ENCODE peak calls at places on chromosomes 2 and 18, in four cellular contexts. One of them, this sample, is unnamed.

GRCh38 chr2:37377187-37377532 is 32.7 kb downstream of the QPCT start:
- DNase-seq in RWPE1: no peak
- DNase-seq in K562: no peak
- DNase-seq in choroid plexus epithelial cell: no peak
- DNase-seq in this sample: no peak

GRCh38 chr2:28613616-28614501 is 118.0 kb downstream of the PLB1 start:
- DNase-seq in choroid plexus epithelial cell: peak; percentile 99
- DNase-seq in RWPE1: peak; percentile 95
- DNase-seq in K562: no peak
- DNase-seq in this sample: peak; percentile 85

GRCh38 chr18:22110482-22110924 is 58.9 kb upstream of the GATA6 start:
- DNase-seq in choroid plexus epithelial cell: no peak
- DNase-seq in K562: peak; percentile 88
- DNase-seq in RWPE1: no peak
- DNase-seq in this sample: no peak

GRCh38 chr18:79848294-79848578 is 50.5 kb downstream of the KCNG2 start:
- DNase-seq in K562: no peak
- DNase-seq in choroid plexus epithelial cell: no peak
- DNase-seq in RWPE1: no peak
- DNase-seq in this sample: no peak

GRCh38 chr2:133504566-133505505 is 63.4 kb downstream of the NCKAP5 start:
- DNase-seq in K562: no peak
- DNase-seq in choroid plexus epithelial cell: peak; percentile 69
- DNase-seq in RWPE1: peak; percentile 14
- DNase-seq in this sample: peak; percentile 72

GRCh38 chr2:197851451-197851850 is 47.1 kb downstream of the PLCL1 start:
- DNase-seq in K562: peak; percentile 72
- DNase-seq in RWPE1: no peak
- DNase-seq in choroid plexus epithelial cell: peak; percentile 7
- DNase-seq in this sample: no peak

GRCh38 chr2:177670791-177671528 is 278.4 kb downstream of the AGPS start:
- DNase-seq in RWPE1: no peak
- DNase-seq in K562: no peak
- DNase-seq in choroid plexus epithelial cell: no peak
- DNase-seq in this sample: no peak

GRCh38 chr2:8984152-8984551 is 19.3 kb downstream of the MBOAT2 start:
- DNase-seq in RWPE1: no peak
- DNase-seq in K562: peak; percentile 22
- DNase-seq in choroid plexus epithelial cell: peak; percentile 66
- DNase-seq in this sample: no peak

GRCh38 chr18:70459251-70459650 is 170.4 kb downstream of the SOCS6 start:
- DNase-seq in RWPE1: no peak
- DNase-seq in choroid plexus epithelial cell: no peak
- DNase-seq in K562: no peak
- DNase-seq in this sample: no peak

GRCh38 chr2:209942936-209943605 is 59.4 kb upstream of the RPE start:
- DNase-seq in K562: no peak
- DNase-seq in choroid plexus epithelial cell: peak; percentile 23
- DNase-seq in RWPE1: no peak
- DNase-seq in this sample: no peak

GRCh38 chr2:40372278-40372580 is 79.7 kb downstream of the SLC8A1 start:
- DNase-seq in RWPE1: no peak
- DNase-seq in choroid plexus epithelial cell: no peak
- DNase-seq in K562: no peak
- DNase-seq in this sample: no peak

GRCh38 chr2:42918671-42919335 is 126.4 kb upstream of the HAAO start:
- DNase-seq in RWPE1: no peak
- DNase-seq in K562: no peak
- DNase-seq in choroid plexus epithelial cell: no peak
- DNase-seq in this sample: no peak

GRCh38 chr2:29309090-29310054 is 194.2 kb downstream of the CLIP4 start:
- DNase-seq in choroid plexus epithelial cell: peak; percentile 82
- DNase-seq in K562: peak; percentile 68
- DNase-seq in RWPE1: peak; percentile 59
- DNase-seq in this sample: peak; percentile 72

GRCh38 chr18:58541137-58541788 is 87.6 kb downstream of the ALPK2 start:
- DNase-seq in K562: peak; percentile 20
- DNase-seq in RWPE1: no peak
- DNase-seq in choroid plexus epithelial cell: peak; percentile 65
- DNase-seq in this sample: peak; percentile 49

GRCh38 chr2:191041418-191042161 is 27.6 kb upstream of the STAT1 start:
- DNase-seq in K562: peak; percentile 57
- DNase-seq in RWPE1: peak; percentile 65
- DNase-seq in choroid plexus epithelial cell: peak; percentile 67
- DNase-seq in this sample: peak; percentile 38

GRCh38 chr2:154507186-154507585 is 191.3 kb upstream of the KCNJ3 start:
- DNase-seq in K562: no peak
- DNase-seq in RWPE1: no peak
- DNase-seq in choroid plexus epithelial cell: no peak
- DNase-seq in this sample: no peak

GRCh38 chr18:73283788-73284187 is 416.0 kb upstream of the NETO1 start:
- DNase-seq in RWPE1: no peak
- DNase-seq in K562: no peak
- DNase-seq in choroid plexus epithelial cell: peak; percentile 70
- DNase-seq in this sample: no peak

GRCh38 chr2:150204449-150204848 is 283.0 kb downstream of the RND3 start:
- DNase-seq in RWPE1: no peak
- DNase-seq in K562: no peak
- DNase-seq in choroid plexus epithelial cell: peak; percentile 88
- DNase-seq in this sample: no peak

GRCh38 chr2:20579866-20580265 is 71.0 kb downstream of the HS1BP3 start:
- DNase-seq in RWPE1: no peak
- DNase-seq in choroid plexus epithelial cell: no peak
- DNase-seq in K562: no peak
- DNase-seq in this sample: peak; percentile 48

GRCh38 chr2:55949613-55950012 is 26.0 kb upstream of the EFEMP1 start:
- DNase-seq in K562: no peak
- DNase-seq in RWPE1: no peak
- DNase-seq in choroid plexus epithelial cell: peak; percentile 14
- DNase-seq in this sample: no peak

GRCh38 chr2:26735096-26735495 is 29.0 kb upstream of the SLC35F6 start:
- DNase-seq in choroid plexus epithelial cell: peak; percentile 93
- DNase-seq in K562: no peak
- DNase-seq in RWPE1: no peak
- DNase-seq in this sample: no peak

DNA sequence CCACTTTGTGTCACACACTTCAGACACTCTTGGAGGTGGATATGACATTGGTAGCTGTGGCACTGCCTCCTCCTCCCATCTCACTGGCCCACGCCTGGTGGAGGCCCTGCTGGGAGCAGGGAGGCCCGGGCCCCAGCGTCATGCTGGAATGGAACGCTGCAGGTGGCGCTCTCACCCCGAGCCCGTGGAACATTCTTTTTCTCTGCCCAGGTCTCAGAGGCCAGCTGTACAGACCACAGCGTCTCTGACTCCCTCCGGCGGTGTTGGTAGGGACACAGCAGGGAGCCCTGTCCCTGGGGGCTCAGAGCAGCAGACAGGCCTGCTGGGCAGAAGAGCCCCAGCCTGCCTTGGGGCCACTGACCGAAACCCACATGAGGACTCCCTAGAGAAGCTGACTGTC is 218.1 kb downstream of the TWIST2 start:
- DNase-seq in RWPE1: no peak
- DNase-seq in K562: no peak
- DNase-seq in choroid plexus epithelial cell: peak; percentile 60
- DNase-seq in this sample: no peak
- TF ChIP-seq CTCF in RWPE1: no peak
- TF ChIP-seq CTCF in K562: no peak
- TF ChIP-seq CTCF in choroid plexus epithelial cell: peak; percentile 12
- TF ChIP-seq CTCF in this sample: no peak

GRCh38 chr2:98985905-98986666 is 50.1 kb upstream of the CRACDL start:
- DNase-seq in choroid plexus epithelial cell: no peak
- DNase-seq in RWPE1: no peak
- DNase-seq in K562: no peak
- DNase-seq in this sample: no peak
- TF ChIP-seq CTCF in choroid plexus epithelial cell: no peak
- TF ChIP-seq CTCF in RWPE1: no peak
- TF ChIP-seq CTCF in K562: no peak
- TF ChIP-seq CTCF in this sample: no peak

GRCh38 chr2:134683561-134684112 is 35.2 kb downstream of the TMEM163 start:
- DNase-seq in K562: peak; percentile 38
- DNase-seq in RWPE1: no peak
- DNase-seq in choroid plexus epithelial cell: no peak
- DNase-seq in this sample: peak; percentile 74

GRCh38 chr2:134681201-134681600 is 37.6 kb downstream of the TMEM163 start:
- DNase-seq in K562: no peak
- DNase-seq in choroid plexus epithelial cell: no peak
- DNase-seq in RWPE1: no peak
- DNase-seq in this sample: no peak

GRCh38 chr2:134685967-134686366 is 32.8 kb downstream of the TMEM163 start:
- DNase-seq in choroid plexus epithelial cell: no peak
- DNase-seq in K562: no peak
- DNase-seq in RWPE1: no peak
- DNase-seq in this sample: no peak

GRCh38 chr2:134679740-134680139 is 39.1 kb downstream of the TMEM163 start:
- DNase-seq in choroid plexus epithelial cell: no peak
- DNase-seq in K562: no peak
- DNase-seq in RWPE1: no peak
- DNase-seq in this sample: no peak

GRCh38 chr2:134682726-134683125 is 36.1 kb downstream of the TMEM163 start:
- DNase-seq in K562: no peak
- DNase-seq in RWPE1: no peak
- DNase-seq in choroid plexus epithelial cell: no peak
- DNase-seq in this sample: no peak
- TF ChIP-seq CTCF in K562: no peak
- TF ChIP-seq CTCF in RWPE1: no peak
- TF ChIP-seq CTCF in choroid plexus epithelial cell: no peak
- TF ChIP-seq CTCF in this sample: no peak

DNA sequence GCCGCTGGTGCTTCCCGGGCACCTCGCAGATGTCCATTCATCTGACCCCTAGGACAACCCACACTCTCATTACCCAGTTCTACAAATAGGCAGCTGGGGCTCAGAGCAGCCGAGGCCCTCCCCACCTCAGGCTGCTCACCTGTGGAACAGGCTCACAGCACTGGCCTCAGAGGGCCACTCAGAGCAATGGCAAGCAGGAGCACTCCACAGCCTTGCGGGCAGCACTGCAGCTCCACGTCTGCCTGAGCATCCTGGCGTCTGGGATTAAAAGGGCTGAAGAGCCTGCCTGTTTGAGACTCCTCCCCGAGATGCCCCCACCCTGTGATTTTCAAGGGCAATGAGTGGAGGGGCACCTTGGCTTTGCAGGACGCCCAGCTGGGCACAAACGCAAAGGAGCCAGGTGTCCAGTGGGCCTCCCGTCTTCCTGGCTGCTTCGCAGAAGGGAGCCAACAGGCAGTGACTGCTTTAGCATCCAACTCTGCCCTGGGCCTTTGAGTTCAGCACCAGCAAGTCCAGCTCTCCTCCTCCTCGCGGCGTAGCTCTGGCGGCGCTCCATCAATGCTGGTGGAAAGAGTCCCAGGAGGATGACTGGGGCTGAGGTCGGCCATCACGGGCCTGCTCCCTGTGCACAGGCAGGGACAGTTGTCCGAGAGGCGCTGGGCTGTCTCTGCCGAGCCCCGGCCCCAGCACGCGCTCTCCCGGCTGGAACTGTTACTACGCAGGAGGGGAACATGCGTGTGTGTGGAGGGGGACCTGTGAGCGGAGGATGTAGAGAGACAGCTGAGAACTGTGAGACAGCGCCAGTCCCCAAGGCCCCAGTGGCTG is 297.2 kb downstream of the NDUFA10 start:
- DNase-seq in RWPE1: no peak
- DNase-seq in choroid plexus epithelial cell: no peak
- DNase-seq in K562: no peak
- DNase-seq in this sample: no peak
- TF ChIP-seq CTCF in RWPE1: no peak
- TF ChIP-seq CTCF in choroid plexus epithelial cell: no peak
- TF ChIP-seq CTCF in K562: no peak
- TF ChIP-seq CTCF in this sample: no peak

DNA sequence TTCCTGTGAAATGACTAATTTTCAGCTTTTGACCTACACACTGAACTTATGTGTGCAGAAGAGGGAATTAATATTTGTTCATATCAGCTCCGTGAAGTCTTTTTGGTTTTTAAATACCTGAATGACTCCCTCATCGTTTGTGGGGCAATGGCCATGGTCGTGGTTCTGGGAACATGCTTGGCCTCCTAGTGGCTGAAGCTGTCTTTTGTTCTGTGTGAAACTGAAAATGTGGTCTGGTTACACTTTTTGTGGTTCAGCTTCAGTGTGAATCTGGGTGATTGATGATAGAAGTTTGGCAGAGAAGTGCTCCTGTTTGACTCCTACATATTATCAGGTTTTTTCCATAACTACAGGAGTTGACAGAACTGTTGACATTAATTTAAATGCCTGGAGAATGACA is 408.2 kb downstream of the THSD7B start:
- DNase-seq in RWPE1: peak; percentile 13
- DNase-seq in K562: no peak
- DNase-seq in choroid plexus epithelial cell: peak; percentile 63
- DNase-seq in this sample: peak; percentile 52
- TF ChIP-seq CTCF in RWPE1: no peak
- TF ChIP-seq CTCF in K562: no peak
- TF ChIP-seq CTCF in choroid plexus epithelial cell: peak; percentile 37
- TF ChIP-seq CTCF in this sample: peak; percentile 43

GRCh38 chr2:14978836-14979235 is 346.3 kb downstream of the LRATD1 start:
- DNase-seq in choroid plexus epithelial cell: no peak
- DNase-seq in K562: no peak
- DNase-seq in RWPE1: peak; percentile 8
- DNase-seq in this sample: no peak

GRCh38 chr2:14975401-14975800 is 342.9 kb downstream of the LRATD1 start:
- DNase-seq in choroid plexus epithelial cell: no peak
- DNase-seq in RWPE1: peak; percentile 35
- DNase-seq in K562: no peak
- DNase-seq in this sample: no peak
- TF ChIP-seq CTCF in choroid plexus epithelial cell: no peak
- TF ChIP-seq CTCF in RWPE1: no peak
- TF ChIP-seq CTCF in K562: no peak
- TF ChIP-seq CTCF in this sample: no peak

GRCh38 chr2:138093455-138093854 is 129.2 kb downstream of the HNMT start:
- DNase-seq in RWPE1: no peak
- DNase-seq in choroid plexus epithelial cell: no peak
- DNase-seq in K562: no peak
- DNase-seq in this sample: no peak

GRCh38 chr2:138086556-138086955 is 122.3 kb downstream of the HNMT start:
- DNase-seq in K562: no peak
- DNase-seq in RWPE1: no peak
- DNase-seq in choroid plexus epithelial cell: peak; percentile 62
- DNase-seq in this sample: no peak

GRCh38 chr2:138094031-138094430 is 129.8 kb downstream of the HNMT start:
- DNase-seq in choroid plexus epithelial cell: no peak
- DNase-seq in K562: no peak
- DNase-seq in RWPE1: no peak
- DNase-seq in this sample: no peak

GRCh38 chr2:138087761-138088602 is 123.7 kb downstream of the HNMT start:
- DNase-seq in choroid plexus epithelial cell: no peak
- DNase-seq in RWPE1: no peak
- DNase-seq in K562: peak; percentile 18
- DNase-seq in this sample: no peak

DNA sequence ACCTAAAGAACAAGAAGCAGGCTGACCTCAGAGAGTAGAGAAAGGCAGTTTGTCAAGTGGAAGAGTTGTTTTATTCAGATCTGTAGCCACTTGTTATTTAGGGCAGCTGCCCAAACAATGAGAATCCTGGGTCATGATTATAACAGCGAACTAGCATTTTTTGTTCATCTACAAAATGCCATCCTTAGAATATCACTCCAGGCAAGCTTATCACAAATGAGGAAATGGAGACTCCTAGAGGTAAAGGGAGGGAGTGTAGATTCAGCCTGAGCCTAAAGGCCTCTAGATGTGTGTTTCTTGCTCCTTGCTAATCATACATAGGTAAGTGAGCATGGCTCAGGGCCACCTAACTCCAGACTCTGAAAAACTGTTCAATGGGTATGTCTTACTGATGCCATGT is 126.1 kb downstream of the HNMT start:
- DNase-seq in RWPE1: peak; percentile 37
- DNase-seq in K562: peak; percentile 69
- DNase-seq in choroid plexus epithelial cell: peak; percentile 84
- DNase-seq in this sample: peak; percentile 50
- TF ChIP-seq CTCF in RWPE1: no peak
- TF ChIP-seq CTCF in K562: peak; percentile 68
- TF ChIP-seq CTCF in choroid plexus epithelial cell: peak; percentile 88
- TF ChIP-seq CTCF in this sample: peak; percentile 36